ENCODE peak calls at places on chromosomes 7 and 10, in nine cellular contexts. One of them, this sample, is unnamed.

GRCh38 chr7:101164071-101164840 is 1.1 kb downstream of the VGF start:
- DNase-seq in astrocyte of the spinal cord: peak; percentile 59
- DNase-seq in HCT116: no peak
- DNase-seq in CD8-positive, alpha-beta memory T cell: no peak
- DNase-seq in K562: peak; percentile 33
- DNase-seq in foreskin fibroblast: peak; percentile 69
- DNase-seq in AG10803: peak; percentile 65
- DNase-seq in A673: peak; percentile 54
- DNase-seq in Panc1: no peak
- DNase-seq in this sample: no peak

GRCh38 chr7:100171087-100171681 is 2.8 kb upstream of the GAL3ST4 start:
- DNase-seq in astrocyte of the spinal cord: no peak
- DNase-seq in HCT116: no peak
- DNase-seq in CD8-positive, alpha-beta memory T cell: peak; percentile 50
- DNase-seq in K562: peak; percentile 64
- DNase-seq in foreskin fibroblast: no peak
- DNase-seq in AG10803: no peak
- DNase-seq in A673: no peak
- DNase-seq in Panc1: no peak
- DNase-seq in this sample: no peak

GRCh38 chr7:31633894-31634494 is 53.0 kb upstream of the PPP1R17 start:
- DNase-seq in astrocyte of the spinal cord: peak; percentile 53
- DNase-seq in HCT116: peak; percentile 34
- DNase-seq in CD8-positive, alpha-beta memory T cell: no peak
- DNase-seq in K562: peak; percentile 29
- DNase-seq in foreskin fibroblast: peak; percentile 1
- DNase-seq in AG10803: peak; percentile 44
- DNase-seq in A673: peak; percentile 86
- DNase-seq in Panc1: peak; percentile 54
- DNase-seq in this sample: no peak

GRCh38 chr10:43219848-43220247 is 47.0 kb downstream of the RASGEF1A start:
- DNase-seq in astrocyte of the spinal cord: no peak
- DNase-seq in HCT116: no peak
- DNase-seq in CD8-positive, alpha-beta memory T cell: no peak
- DNase-seq in K562: no peak
- DNase-seq in foreskin fibroblast: no peak
- DNase-seq in AG10803: no peak
- DNase-seq in A673: no peak
- DNase-seq in Panc1: no peak
- DNase-seq in this sample: no peak

GRCh38 chr10:122531935-122532334 is 28.6 kb upstream of the DMBT1 start:
- DNase-seq in astrocyte of the spinal cord: no peak
- DNase-seq in HCT116: no peak
- DNase-seq in CD8-positive, alpha-beta memory T cell: no peak
- DNase-seq in K562: no peak
- DNase-seq in foreskin fibroblast: no peak
- DNase-seq in AG10803: no peak
- DNase-seq in A673: no peak
- DNase-seq in Panc1: no peak
- DNase-seq in this sample: no peak

GRCh38 chr7:43700059-43700501 is 29.2 kb downstream of the COA1 start:
- DNase-seq in astrocyte of the spinal cord: peak; percentile 82
- DNase-seq in HCT116: peak; percentile 31
- DNase-seq in CD8-positive, alpha-beta memory T cell: no peak
- DNase-seq in K562: no peak
- DNase-seq in foreskin fibroblast: peak; percentile 40
- DNase-seq in AG10803: peak; percentile 77
- DNase-seq in A673: peak; percentile 78
- DNase-seq in Panc1: peak; percentile 42
- DNase-seq in this sample: no peak

GRCh38 chr10:80144302-80145131 is 12.0 kb downstream of the PLAC9 start:
- DNase-seq in astrocyte of the spinal cord: no peak
- DNase-seq in HCT116: peak; percentile 15
- DNase-seq in CD8-positive, alpha-beta memory T cell: peak; percentile 3
- DNase-seq in K562: peak; percentile 51
- DNase-seq in foreskin fibroblast: no peak
- DNase-seq in AG10803: no peak
- DNase-seq in A673: no peak
- DNase-seq in Panc1: no peak
- DNase-seq in this sample: no peak

GRCh38 chr10:504131-504611 is 185.3 kb downstream of the DIP2C start:
- DNase-seq in astrocyte of the spinal cord: no peak
- DNase-seq in HCT116: no peak
- DNase-seq in CD8-positive, alpha-beta memory T cell: no peak
- DNase-seq in K562: no peak
- DNase-seq in foreskin fibroblast: no peak
- DNase-seq in AG10803: no peak
- DNase-seq in A673: no peak
- DNase-seq in Panc1: no peak
- DNase-seq in this sample: no peak

GRCh38 chr7:110607050-110607862 is 483.7 kb upstream of the LRRN3 start:
- DNase-seq in astrocyte of the spinal cord: no peak
- DNase-seq in HCT116: no peak
- DNase-seq in CD8-positive, alpha-beta memory T cell: no peak
- DNase-seq in K562: no peak
- DNase-seq in foreskin fibroblast: no peak
- DNase-seq in AG10803: no peak
- DNase-seq in A673: no peak
- DNase-seq in Panc1: no peak
- DNase-seq in this sample: no peak

GRCh38 chr10:78618050-78618449 is 450.7 kb upstream of the ZMIZ1 start:
- DNase-seq in astrocyte of the spinal cord: no peak
- DNase-seq in HCT116: no peak
- DNase-seq in CD8-positive, alpha-beta memory T cell: no peak
- DNase-seq in K562: no peak
- DNase-seq in foreskin fibroblast: no peak
- DNase-seq in AG10803: no peak
- DNase-seq in A673: no peak
- DNase-seq in Panc1: no peak
- DNase-seq in this sample: no peak

GRCh38 chr10:78614267-78614666 is 454.5 kb upstream of the ZMIZ1 start:
- DNase-seq in astrocyte of the spinal cord: no peak
- DNase-seq in HCT116: no peak
- DNase-seq in CD8-positive, alpha-beta memory T cell: no peak
- DNase-seq in K562: no peak
- DNase-seq in foreskin fibroblast: no peak
- DNase-seq in AG10803: no peak
- DNase-seq in A673: no peak
- DNase-seq in Panc1: no peak
- DNase-seq in this sample: no peak

GRCh38 chr10:78613132-78613531 is 455.6 kb upstream of the ZMIZ1 start:
- DNase-seq in astrocyte of the spinal cord: no peak
- DNase-seq in HCT116: no peak
- DNase-seq in CD8-positive, alpha-beta memory T cell: no peak
- DNase-seq in K562: no peak
- DNase-seq in foreskin fibroblast: no peak
- DNase-seq in AG10803: no peak
- DNase-seq in A673: no peak
- DNase-seq in Panc1: no peak
- DNase-seq in this sample: no peak

GRCh38 chr10:78617633-78618032 is 451.1 kb upstream of the ZMIZ1 start:
- DNase-seq in astrocyte of the spinal cord: no peak
- DNase-seq in HCT116: no peak
- DNase-seq in CD8-positive, alpha-beta memory T cell: no peak
- DNase-seq in K562: no peak
- DNase-seq in foreskin fibroblast: no peak
- DNase-seq in AG10803: no peak
- DNase-seq in A673: no peak
- DNase-seq in Panc1: no peak
- DNase-seq in this sample: no peak

GRCh38 chr10:78614744-78615143 is 454.0 kb upstream of the ZMIZ1 start:
- DNase-seq in astrocyte of the spinal cord: no peak
- DNase-seq in HCT116: no peak
- DNase-seq in CD8-positive, alpha-beta memory T cell: no peak
- DNase-seq in K562: no peak
- DNase-seq in foreskin fibroblast: no peak
- DNase-seq in AG10803: no peak
- DNase-seq in A673: no peak
- DNase-seq in Panc1: no peak
- DNase-seq in this sample: no peak
- H3K4me3 ChIP-seq in astrocyte of the spinal cord: no peak overlapping the region
- H3K4me3 ChIP-seq in HCT116: no peak overlapping the region
- H3K4me3 ChIP-seq in CD8-positive, alpha-beta memory T cell: no peak overlapping the region
- H3K4me3 ChIP-seq in K562: no peak overlapping the region
- H3K4me3 ChIP-seq in foreskin fibroblast: no peak overlapping the region
- H3K4me3 ChIP-seq in AG10803: no peak overlapping the region
- H3K4me3 ChIP-seq in A673: no peak overlapping the region
- H3K4me3 ChIP-seq in Panc1: no peak overlapping the region
- H3K4me3 ChIP-seq in this sample: no peak overlapping the region

GRCh38 chr7:150450491-150450992 is at the start of gene GIMAP8:
- DNase-seq in astrocyte of the spinal cord: no peak
- DNase-seq in HCT116: no peak
- DNase-seq in CD8-positive, alpha-beta memory T cell: peak; percentile 38
- DNase-seq in K562: peak; percentile 8
- DNase-seq in foreskin fibroblast: no peak
- DNase-seq in AG10803: no peak
- DNase-seq in A673: no peak
- DNase-seq in Panc1: no peak
- DNase-seq in this sample: no peak
- H3K4me3 ChIP-seq in astrocyte of the spinal cord: no peak within 1 kb of the TSS
- H3K4me3 ChIP-seq in HCT116: no peak within 1 kb of the TSS
- H3K4me3 ChIP-seq in CD8-positive, alpha-beta memory T cell: peak within 1 kb of the TSS; percentile 80
- H3K4me3 ChIP-seq in K562: no peak within 1 kb of the TSS
- H3K4me3 ChIP-seq in foreskin fibroblast: no peak within 1 kb of the TSS
- H3K4me3 ChIP-seq in AG10803: no peak within 1 kb of the TSS
- H3K4me3 ChIP-seq in A673: no peak within 1 kb of the TSS
- H3K4me3 ChIP-seq in Panc1: no peak within 1 kb of the TSS
- H3K4me3 ChIP-seq in this sample: no peak within 1 kb of the TSS

DNA sequence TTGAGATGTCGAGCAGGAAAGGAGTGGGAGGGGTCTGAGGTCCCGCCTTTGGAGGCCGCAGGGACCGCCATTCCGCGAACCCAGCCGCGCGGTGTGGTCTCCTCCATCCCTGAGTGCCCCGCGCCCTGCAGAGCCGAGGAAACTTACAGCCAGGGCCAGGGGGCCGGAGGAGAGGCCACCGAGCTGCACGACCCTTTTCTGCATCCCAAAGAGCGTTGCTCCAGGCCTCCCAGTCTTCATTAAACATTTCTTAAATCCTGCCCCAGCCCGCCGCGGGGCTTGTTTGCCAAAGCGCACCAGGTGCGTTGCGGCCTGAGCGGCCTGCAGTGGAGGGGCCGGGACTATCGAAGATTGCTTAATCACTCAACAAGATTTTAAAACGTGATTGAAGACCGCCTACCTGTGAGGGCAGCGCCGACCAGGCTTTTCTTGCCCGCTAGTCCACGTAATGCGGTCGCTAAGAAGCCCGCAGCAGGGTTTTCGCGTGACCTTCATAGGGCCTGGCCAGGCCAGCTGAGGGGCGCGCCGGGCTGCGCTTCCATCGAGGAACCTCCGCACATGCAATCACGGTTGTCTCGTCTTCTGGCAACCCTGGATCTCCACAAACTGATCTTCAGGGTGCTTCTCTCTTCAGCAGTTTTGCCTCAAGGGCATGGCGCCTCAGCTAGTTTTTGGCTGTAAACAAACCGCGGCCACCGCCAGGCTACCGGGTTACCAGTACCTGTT is 2.0 kb upstream of the CTBP2 start:
- DNase-seq in astrocyte of the spinal cord: no peak
- DNase-seq in HCT116: no peak
- DNase-seq in CD8-positive, alpha-beta memory T cell: no peak
- DNase-seq in K562: no peak
- DNase-seq in foreskin fibroblast: no peak
- DNase-seq in AG10803: no peak
- DNase-seq in A673: no peak
- DNase-seq in Panc1: no peak
- DNase-seq in this sample: no peak
- H3K4me3 ChIP-seq in astrocyte of the spinal cord: peak overlapping the region; percentile 72
- H3K4me3 ChIP-seq in HCT116: peak overlapping the region; percentile 64
- H3K4me3 ChIP-seq in CD8-positive, alpha-beta memory T cell: no peak overlapping the region
- H3K4me3 ChIP-seq in K562: peak overlapping the region; percentile 74
- H3K4me3 ChIP-seq in foreskin fibroblast: peak overlapping the region; percentile 71
- H3K4me3 ChIP-seq in AG10803: peak overlapping the region; percentile 73
- H3K4me3 ChIP-seq in A673: peak overlapping the region; percentile 91
- H3K4me3 ChIP-seq in Panc1: peak overlapping the region; percentile 80
- H3K4me3 ChIP-seq in this sample: peak overlapping the region; percentile 65

DNA sequence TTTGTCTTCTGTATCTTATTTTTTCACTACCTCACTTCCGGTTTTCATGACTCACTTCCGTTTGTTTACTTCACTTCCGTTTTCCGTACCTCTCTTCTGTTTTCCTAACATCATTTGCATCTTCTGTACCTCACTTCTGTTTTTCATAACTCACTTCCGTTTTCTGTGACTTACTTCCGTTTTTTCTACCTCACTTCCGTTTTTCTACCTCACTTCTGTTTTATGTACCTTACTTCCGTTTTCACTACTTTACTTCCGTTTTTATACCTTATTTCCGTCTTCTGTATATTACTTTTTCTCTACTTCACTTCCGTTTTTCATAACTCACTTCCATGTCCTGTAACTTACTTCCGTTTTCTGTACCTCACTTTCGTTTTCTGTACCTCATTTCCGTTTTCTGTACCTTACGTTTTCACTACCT is 492.5 kb upstream of the AKR1E2 start:
- DNase-seq in astrocyte of the spinal cord: no peak
- DNase-seq in HCT116: no peak
- DNase-seq in CD8-positive, alpha-beta memory T cell: no peak
- DNase-seq in K562: no peak
- DNase-seq in foreskin fibroblast: no peak
- DNase-seq in AG10803: no peak
- DNase-seq in A673: no peak
- DNase-seq in Panc1: no peak
- DNase-seq in this sample: no peak
- H3K4me3 ChIP-seq in astrocyte of the spinal cord: no peak overlapping the region
- H3K4me3 ChIP-seq in HCT116: no peak overlapping the region
- H3K4me3 ChIP-seq in CD8-positive, alpha-beta memory T cell: no peak overlapping the region
- H3K4me3 ChIP-seq in K562: no peak overlapping the region
- H3K4me3 ChIP-seq in foreskin fibroblast: no peak overlapping the region
- H3K4me3 ChIP-seq in AG10803: no peak overlapping the region
- H3K4me3 ChIP-seq in A673: no peak overlapping the region
- H3K4me3 ChIP-seq in Panc1: no peak overlapping the region
- H3K4me3 ChIP-seq in this sample: no peak overlapping the region

DNA sequence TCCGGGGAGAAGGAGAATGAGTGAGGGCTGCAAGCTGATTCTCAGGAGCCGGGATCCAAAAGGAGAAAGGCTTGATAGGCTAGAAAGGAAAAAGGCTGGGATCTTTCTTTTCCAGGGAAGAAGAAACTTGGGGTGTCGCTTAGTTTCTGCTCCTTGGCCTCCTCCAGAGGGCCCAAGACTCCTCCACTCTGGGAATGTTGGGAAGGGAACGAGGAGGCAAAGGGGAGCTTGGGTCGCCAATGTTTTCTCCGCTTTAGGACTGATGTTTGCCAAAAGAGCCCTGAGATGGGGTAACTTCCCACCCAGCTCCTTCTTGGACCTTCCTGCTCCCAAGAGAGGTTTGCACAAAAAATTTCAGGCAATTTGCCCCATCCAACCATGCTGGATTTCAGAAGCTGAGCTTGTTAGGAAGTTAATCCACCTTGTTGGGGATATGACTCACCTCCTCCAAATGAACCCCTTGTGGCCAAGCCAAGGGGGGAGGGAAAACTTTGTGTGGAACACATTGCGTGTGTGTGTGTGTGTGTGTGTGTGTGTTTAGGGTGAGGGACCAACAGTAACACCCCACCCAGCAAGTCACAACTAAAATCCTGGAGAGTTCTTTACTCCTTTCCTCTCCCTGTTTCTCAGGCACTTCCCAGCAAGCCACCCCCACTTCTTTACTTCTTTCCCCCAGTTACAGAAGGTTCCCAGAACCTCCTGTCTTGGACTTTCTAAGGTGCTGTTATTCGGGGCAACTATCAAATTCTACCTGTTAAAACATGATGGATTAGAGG is 8.7 kb upstream of the HOXA2 start:
- DNase-seq in astrocyte of the spinal cord: peak; percentile 93
- DNase-seq in HCT116: no peak
- DNase-seq in CD8-positive, alpha-beta memory T cell: no peak
- DNase-seq in K562: no peak
- DNase-seq in foreskin fibroblast: no peak
- DNase-seq in AG10803: peak; percentile 64
- DNase-seq in A673: no peak
- DNase-seq in Panc1: no peak
- DNase-seq in this sample: no peak
- H3K4me3 ChIP-seq in astrocyte of the spinal cord: peak overlapping the region; percentile 89
- H3K4me3 ChIP-seq in HCT116: no peak overlapping the region
- H3K4me3 ChIP-seq in CD8-positive, alpha-beta memory T cell: no peak overlapping the region
- H3K4me3 ChIP-seq in K562: no peak overlapping the region
- H3K4me3 ChIP-seq in foreskin fibroblast: no peak overlapping the region
- H3K4me3 ChIP-seq in AG10803: no peak overlapping the region
- H3K4me3 ChIP-seq in A673: no peak overlapping the region
- H3K4me3 ChIP-seq in Panc1: peak overlapping the region; percentile 92
- H3K4me3 ChIP-seq in this sample: no peak overlapping the region

This sample was measured in AG09309.